ENCODE peak calls at places on chromosomes 3 and 15, in five cellular contexts. G, X, Q, K and M are unnamed samples.

GRCh38 chr3:16406579-16406978 is 106.9 kb downstream of the RFTN1 start:
- DNase-seq in G (no peak), X (no peak), Q (no peak), K (no peak), M (no peak)

GRCh38 chr3:13119471-13120220 is 46.4 kb upstream of the IQSEC1 start:
- DNase-seq in G (no peak), X (no peak), Q (no peak), K (no peak), M (no peak)

GRCh38 chr3:111314146-111314873 is 227.7 kb upstream of the CD96 start:
- DNase-seq in G (no peak), X (no peak), Q (no peak), K (no peak), M (no peak)

GRCh38 chr3:153173758-153174516 is 11.9 kb downstream of the RAP2B start:
- DNase-seq in G (no peak), X (no peak), Q (no peak), K (peak), M (no peak)

GRCh38 chr15:39582286-39582976 is 1.6 kb downstream of the THBS1 start:
- DNase-seq in G (no peak), X (no peak), Q (no peak), K (peak), M (peak)

GRCh38 chr3:9007213-9007612 is 43.9 kb upstream of the RAD18 start:
- DNase-seq in G (no peak), X (no peak), Q (no peak), K (no peak), M (no peak)

GRCh38 chr3:76267991-76268390 is 482.6 kb upstream of the ZNF717 start:
- DNase-seq in G (no peak), X (no peak), Q (no peak), K (no peak), M (no peak)

GRCh38 chr3:123076496-123077418 is 9.9 kb downstream of the PDIA5 start:
- DNase-seq in G (no peak), X (no peak), Q (no peak), K (no peak), M (no peak)

GRCh38 chr3:116045251-116045770 is 400.0 kb downstream of the LSAMP start:
- DNase-seq in G (no peak), X (no peak), Q (no peak), K (no peak), M (no peak)

GRCh38 chr3:107068980-107069379 is 308.3 kb upstream of the CCDC54 start:
- DNase-seq in G (peak), X (no peak), Q (peak), K (peak), M (peak)

GRCh38 chr3:100184960-100185566 is 70.8 kb upstream of the FILIP1L start:
- DNase-seq in G (no peak), X (no peak), Q (no peak), K (no peak), M (no peak)

DNA sequence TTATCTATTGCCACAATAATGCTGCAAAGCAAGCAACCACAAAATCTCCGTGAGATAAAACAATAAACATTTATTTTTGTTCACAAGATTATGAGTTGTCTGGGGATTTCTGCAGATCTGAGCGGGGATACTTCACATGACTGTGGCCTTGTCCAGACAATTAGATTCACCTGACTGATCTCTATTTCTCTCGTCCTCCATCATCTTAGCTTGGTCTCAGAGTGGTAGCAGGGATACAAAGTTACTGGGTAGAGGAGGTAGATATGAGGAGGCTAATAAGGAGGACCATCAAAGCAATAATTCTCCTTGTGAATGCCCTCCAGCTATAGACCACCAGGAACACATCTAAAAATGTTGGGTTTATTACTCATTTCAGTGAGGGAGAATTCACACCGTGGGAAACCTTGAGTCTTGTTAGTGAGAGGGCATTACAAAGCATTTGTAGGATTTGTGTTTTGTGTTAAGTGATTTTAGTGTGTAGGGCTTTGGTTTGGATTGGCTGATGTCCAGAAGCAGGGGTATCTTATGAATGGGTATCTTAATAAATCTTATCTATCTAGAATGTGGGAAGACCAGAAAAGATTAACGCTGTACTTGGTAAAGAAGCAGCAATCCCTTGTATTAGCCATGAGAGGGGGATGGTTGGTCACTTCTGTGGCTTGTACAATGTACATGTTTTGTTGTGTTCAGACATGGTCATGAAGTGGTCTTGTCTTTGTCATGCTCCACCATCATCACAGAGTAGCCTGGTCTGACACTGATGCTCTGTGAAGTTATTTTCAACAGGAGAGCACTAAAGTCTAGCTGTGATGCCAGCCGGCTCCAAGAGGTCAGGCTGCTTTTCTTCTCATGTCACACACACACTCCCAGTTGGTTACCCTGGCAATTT is 287.6 kb upstream of the STT3B start:
- DNase-seq in G (no peak), X (no peak), Q (no peak), K (no peak), M (no peak)
- TF ChIP-seq CTCF in G (no peak), X (no peak), Q (no peak), K (no peak), M (no peak)

GRCh38 chr15:28913171-28913765 is 27.5 kb downstream of the APBA2 start:
- DNase-seq in G (no peak), X (no peak), Q (no peak), K (peak), M (no peak)
- TF ChIP-seq CTCF in G (no peak), X (no peak), Q (no peak), K (peak), M (no peak)

GRCh38 chr15:76905855-76906254 is 715 bp upstream of the SCAPER start:
- DNase-seq in G (no peak), X (no peak), Q (no peak), K (no peak), M (no peak)

GRCh38 chr15:76901965-76902364 is 3.2 kb downstream of the SCAPER start:
- DNase-seq in G (no peak), X (no peak), Q (no peak), K (no peak), M (no peak)

GRCh38 chr15:76904461-76905012 is 603 bp downstream of the SCAPER start:
- DNase-seq in G (peak), X (peak), Q (peak), K (peak), M (no peak)

GRCh38 chr15:76905013-76905839 is at the start of gene SCAPER:
- DNase-seq in G (peak), X (peak), Q (peak), K (peak), M (peak)

GRCh38 chr15:76903251-76903681 is 1.9 kb downstream of the SCAPER start:
- DNase-seq in G (no peak), X (no peak), Q (peak), K (peak), M (peak)
- TF ChIP-seq CTCF in G (peak), X (peak), Q (peak), K (peak), M (peak)

GRCh38 chr3:61748288-61748687 is 186.9 kb downstream of the PTPRG start:
- DNase-seq in G (no peak), X (no peak), Q (no peak), K (no peak), M (no peak)
- TF ChIP-seq CTCF in G (no peak), X (no peak), Q (no peak), K (no peak), M (no peak)

DNA sequence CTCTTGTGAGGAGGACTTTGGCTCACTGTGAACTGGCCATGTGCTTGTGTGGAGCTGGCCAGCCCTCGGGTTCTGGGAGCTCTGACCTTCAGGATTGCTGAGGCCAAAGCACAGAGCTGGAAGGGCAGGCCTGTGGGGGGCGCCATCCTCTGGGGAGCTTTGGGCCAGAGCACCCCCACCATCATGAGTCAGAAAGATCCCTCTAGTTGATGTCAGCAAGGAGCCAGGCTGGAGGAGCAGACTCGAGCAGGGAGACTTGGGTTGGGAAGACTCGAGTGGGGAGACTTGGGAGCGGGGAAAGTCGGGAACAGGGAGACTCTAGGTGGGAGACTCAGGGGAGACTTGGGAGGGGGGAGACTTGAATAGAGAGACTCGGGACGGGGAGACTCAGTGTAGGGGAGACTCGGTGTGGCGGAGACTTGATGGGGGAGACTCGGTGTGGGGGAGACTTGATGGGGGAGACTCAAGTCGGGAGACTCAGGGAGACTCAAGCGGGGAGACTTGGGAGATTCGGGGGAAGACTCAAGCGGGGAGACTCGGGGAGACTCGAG is 37.7 kb upstream of the PLXNA1 start:
- DNase-seq in G (no peak), X (no peak), Q (no peak), K (no peak), M (no peak)
- TF ChIP-seq CTCF in G (no peak), X (no peak), Q (no peak), K (no peak), M (no peak)

DNA sequence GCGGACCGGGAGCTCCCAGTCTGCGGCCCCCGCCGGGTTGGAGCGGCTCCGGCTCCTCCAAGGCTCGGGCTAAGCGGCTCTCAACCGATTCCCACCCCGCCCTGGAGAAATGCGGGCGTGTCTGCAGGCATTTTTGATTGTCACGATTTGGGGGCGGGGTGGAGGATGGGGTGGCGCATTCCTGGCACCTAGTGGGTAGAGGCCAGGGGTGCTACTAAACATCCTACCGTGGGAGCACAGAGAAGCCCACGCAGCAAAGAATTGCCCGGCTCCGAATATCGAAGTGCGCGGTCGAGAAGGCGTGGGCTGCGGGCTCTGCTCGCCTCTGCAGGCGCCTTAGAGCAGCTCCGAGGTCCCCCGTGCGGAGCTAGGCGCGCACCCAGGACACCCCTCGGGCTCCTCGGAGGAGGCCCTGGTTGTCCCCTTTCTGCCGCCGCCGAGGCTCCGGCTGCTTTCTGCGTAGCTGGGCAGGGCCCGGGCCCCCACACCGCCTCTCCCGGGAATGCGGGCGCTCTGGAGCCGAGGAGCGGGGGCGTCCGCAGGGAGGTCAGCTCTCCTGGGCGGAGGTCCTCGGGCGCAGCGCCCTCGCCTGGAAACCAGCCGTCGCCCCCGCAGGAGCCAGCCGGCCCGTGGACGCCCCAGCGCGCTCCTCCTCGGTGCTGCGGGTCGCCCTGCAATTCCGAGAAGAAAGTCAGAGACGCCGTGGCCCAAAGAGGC is 16.5 kb upstream of the LAMP3 start:
- DNase-seq in G (peak), X (peak), Q (peak), K (no peak), M (no peak)
- TF ChIP-seq CTCF in G (peak), X (peak), Q (peak), K (peak), M (peak)

GRCh38 chr3:11818033-11818432 is 28.7 kb downstream of the TAMM41 start:
- DNase-seq in G (peak), X (no peak), Q (no peak), K (peak), M (no peak)

GRCh38 chr3:11819146-11819545 is 27.5 kb downstream of the TAMM41 start:
- DNase-seq in G (peak), X (no peak), Q (no peak), K (no peak), M (no peak)

GRCh38 chr3:11825271-11825670 is 21.4 kb downstream of the TAMM41 start:
- DNase-seq in G (no peak), X (no peak), Q (no peak), K (no peak), M (no peak)

DNA sequence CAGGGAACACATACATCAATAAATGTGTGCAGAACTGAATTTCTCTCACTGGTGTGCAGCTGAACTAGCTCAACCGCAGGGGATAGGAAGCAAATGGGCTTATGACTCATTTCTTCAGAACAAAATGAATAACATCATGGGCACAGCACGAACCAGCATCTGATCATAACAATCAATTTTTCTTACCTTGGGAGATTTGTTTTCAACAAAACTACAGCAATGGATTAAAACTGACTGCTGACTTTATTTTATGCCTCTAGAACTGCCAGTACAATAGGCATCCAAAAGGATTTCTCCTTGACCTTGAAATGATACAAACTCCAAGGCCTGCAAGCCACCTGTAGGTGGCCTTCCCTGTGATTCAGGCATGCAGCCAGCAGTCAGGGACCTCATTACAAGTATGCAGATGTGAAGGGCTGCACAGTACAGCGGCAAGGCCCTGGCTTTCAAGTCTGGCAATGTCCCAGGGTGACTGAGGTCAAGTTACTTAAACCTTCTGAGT is 26.1 kb downstream of the TAMM41 start:
- DNase-seq in G (no peak), X (no peak), Q (peak), K (peak), M (no peak)
- TF ChIP-seq CTCF in G (no peak), X (no peak), Q (no peak), K (no peak), M (no peak)